ENCODE peak calls at places on chromosomes 2 and 18, in six cellular contexts. P, O, W, J, Q and Z are unnamed samples.

GRCh38 chr2:33673937-33674336 is 74.8 kb upstream of the FAM98A start:
- DNase-seq in P (no peak), O (no peak), W (no peak), J (no peak), Q (no peak), Z (no peak)

GRCh38 chr18:72922895-72923294 is 55.1 kb upstream of the NETO1 start:
- DNase-seq in P (no peak), O (no peak), W (no peak), J (no peak), Q (no peak), Z (no peak)

GRCh38 chr2:12169721-12170120 is 423.3 kb downstream of the LPIN1 start:
- DNase-seq in P (no peak), O (no peak), W (no peak), J (no peak), Q (peak; percentile 74), Z (peak; percentile 13)

GRCh38 chr2:96396095-96396494 is 60.5 kb downstream of the NCAPH start:
- DNase-seq in P (no peak), O (no peak), W (no peak), J (no peak), Q (no peak), Z (no peak)

GRCh38 chr2:216044883-216045499 is 31.6 kb upstream of the MREG start:
- DNase-seq in P (no peak), O (no peak), W (no peak), J (no peak), Q (no peak), Z (no peak)

GRCh38 chr18:63148449-63149199 is 170.9 kb downstream of the BCL2 start:
- DNase-seq in P (no peak), O (no peak), W (no peak), J (no peak), Q (peak; percentile 79), Z (no peak)

GRCh38 chr2:33496150-33496549 is 19.7 kb downstream of the RASGRP3 start:
- DNase-seq in P (no peak), O (no peak), W (no peak), J (no peak), Q (no peak), Z (no peak)

GRCh38 chr18:13374468-13375301 is 156.1 kb downstream of the LDLRAD4 start:
- DNase-seq in P (no peak), O (no peak), W (no peak), J (no peak), Q (peak; percentile 58), Z (no peak)

GRCh38 chr18:27017901-27018500 is 152.5 kb upstream of the AQP4 start:
- DNase-seq in P (no peak), O (no peak), W (peak; percentile 19), J (no peak), Q (no peak), Z (no peak)

GRCh38 chr2:43099797-43100196 is 126.6 kb downstream of the ZFP36L2 start:
- DNase-seq in P (no peak), O (no peak), W (no peak), J (no peak), Q (no peak), Z (no peak)

GRCh38 chr2:44562737-44563136 is 201.0 kb downstream of the CAMKMT start:
- DNase-seq in P (no peak), O (no peak), W (no peak), J (no peak), Q (no peak), Z (no peak)
- H3K4me1 ChIP-seq in P (peaks cover 4% of the 10 kb centered on the region), O (no peaks in the 10 kb centered on the region), W (peaks cover 21% of the 10 kb centered on the region), J (no peaks in the 10 kb centered on the region), Q (no peaks in the 10 kb centered on the region), Z (no peaks in the 10 kb centered on the region)

GRCh38 chr18:67483952-67484351 is 32.6 kb downstream of the DSEL start:
- DNase-seq in P (no peak), O (no peak), W (no peak), J (no peak), Q (no peak), Z (no peak)

GRCh38 chr18:67483237-67483636 is 33.3 kb downstream of the DSEL start:
- DNase-seq in P (no peak), O (no peak), W (no peak), J (no peak), Q (no peak), Z (no peak)

GRCh38 chr18:67485655-67486054 is 30.9 kb downstream of the DSEL start:
- DNase-seq in P (no peak), O (no peak), W (no peak), J (no peak), Q (no peak), Z (no peak)

GRCh38 chr18:67484458-67484857 is 32.1 kb downstream of the DSEL start:
- DNase-seq in P (no peak), O (no peak), W (peak; percentile 1), J (no peak), Q (no peak), Z (no peak)

GRCh38 chr18:67486534-67486933 is 30.0 kb downstream of the DSEL start:
- DNase-seq in P (no peak), O (no peak), W (no peak), J (no peak), Q (no peak), Z (no peak)
- TF ChIP-seq POLR2AphosphoS5 in P (no peak), O (no peak), W (no peak), J (no peak), Q (no peak), Z (no peak)

DNA sequence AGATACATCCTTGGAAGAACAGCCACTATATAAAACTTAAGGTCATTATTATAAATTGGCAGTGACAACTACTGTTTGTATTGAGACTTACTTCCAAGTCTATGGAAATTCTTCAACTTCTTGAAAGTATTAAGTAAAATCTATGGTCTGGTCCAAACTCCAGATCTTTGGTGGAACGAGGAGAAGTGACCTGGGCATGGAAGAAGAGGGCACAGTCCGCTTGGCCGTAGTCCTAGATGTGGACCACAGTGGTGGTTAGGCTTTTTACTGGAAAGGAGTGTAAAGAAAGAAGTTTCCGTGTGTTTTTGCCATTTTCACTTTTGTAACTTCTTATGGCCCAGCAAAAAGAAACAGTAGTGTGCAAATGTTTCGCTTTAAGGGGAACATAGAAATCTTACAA is 9.8 kb downstream of the RAB12 start:
- DNase-seq in P (no peak), O (no peak), W (no peak), J (no peak), Q (no peak), Z (no peak)
- H3K4me1 ChIP-seq in P (peaks cover 72% of the 10 kb centered on the region), O (peaks cover 12% of the 10 kb centered on the region), W (peaks cover 30% of the 10 kb centered on the region), J (peaks cover 6% of the 10 kb centered on the region), Q (no peaks in the 10 kb centered on the region), Z (peaks cover 49% of the 10 kb centered on the region)

GRCh38 chr2:36371070-36371962 is 15.7 kb downstream of the CRIM1 start:
- DNase-seq in P (no peak), O (no peak), W (peak; percentile 83), J (no peak), Q (no peak), Z (peak; percentile 33)
- TF ChIP-seq POLR2AphosphoS5 in P (no peak), O (no peak), W (no peak), J (no peak), Q (no peak), Z (no peak)

DNA sequence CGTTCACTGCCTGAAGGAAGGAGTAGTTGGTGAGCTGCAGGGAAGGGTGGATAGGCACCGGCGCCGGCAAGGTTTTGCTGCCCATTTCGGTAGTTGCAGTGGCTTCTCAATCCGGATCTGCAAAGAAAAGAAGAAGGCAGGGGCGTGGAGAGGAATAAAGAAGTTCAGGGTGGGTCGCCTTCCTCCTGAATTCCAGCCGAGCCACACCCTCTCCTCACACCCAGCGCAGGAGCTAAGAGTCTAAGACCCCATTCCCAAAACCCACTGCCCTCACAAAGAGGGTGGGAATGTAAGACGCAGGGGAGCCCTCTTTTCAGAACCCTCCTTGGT is 4.7 kb downstream of the OSR1 start:
- DNase-seq in P (no peak), O (no peak), W (no peak), J (no peak), Q (no peak), Z (no peak)
- H3K4me1 ChIP-seq in P (peaks cover 47% of the 10 kb centered on the region), O (no peaks in the 10 kb centered on the region), W (peaks cover 14% of the 10 kb centered on the region), J (no peaks in the 10 kb centered on the region), Q (no peaks in the 10 kb centered on the region), Z (peaks cover 17% of the 10 kb centered on the region)

GRCh38 chr2:125855204-125855603 is 800.8 kb upstream of the GYPC start:
- DNase-seq in P (no peak), O (no peak), W (no peak), J (no peak), Q (no peak), Z (no peak)
- TF ChIP-seq POLR2AphosphoS5 in P (no peak), O (no peak), W (no peak), J (no peak), Q (no peak), Z (no peak)

GRCh38 chr18:59381949-59382348 is 22.9 kb upstream of the LMAN1 start:
- DNase-seq in P (no peak), O (no peak), W (no peak), J (no peak), Q (no peak), Z (no peak)
- H3K4me1 ChIP-seq in P (no peaks in the 10 kb centered on the region), O (no peaks in the 10 kb centered on the region), W (no peaks in the 10 kb centered on the region), J (no peaks in the 10 kb centered on the region), Q (no peaks in the 10 kb centered on the region), Z (no peaks in the 10 kb centered on the region)

GRCh38 chr2:49251251-49251650 is 96.9 kb upstream of the FSHR start:
- DNase-seq in P (no peak), O (no peak), W (no peak), J (no peak), Q (no peak), Z (no peak)
- TF ChIP-seq POLR2AphosphoS5 in P (no peak), O (no peak), W (no peak), J (no peak), Q (no peak), Z (no peak)

GRCh38 chr2:85796549-85797262 is 42.9 kb downstream of the ATOH8 start:
- DNase-seq in P (no peak), O (no peak), W (no peak), J (no peak), Q (peak; percentile 67), Z (peak; percentile 6)
- H3K4me1 ChIP-seq in P (peaks cover 60% of the 10 kb centered on the region), O (no peaks in the 10 kb centered on the region), W (peaks cover 61% of the 10 kb centered on the region), J (no peaks in the 10 kb centered on the region), Q (no peaks in the 10 kb centered on the region), Z (peaks cover 31% of the 10 kb centered on the region)

GRCh38 chr2:23055251-23055650 is 329.7 kb upstream of the KLHL29 start:
- DNase-seq in P (no peak), O (no peak), W (no peak), J (no peak), Q (no peak), Z (no peak)

GRCh38 chr2:23053580-23053979 is 331.4 kb upstream of the KLHL29 start:
- DNase-seq in P (no peak), O (no peak), W (no peak), J (no peak), Q (no peak), Z (no peak)

DNA sequence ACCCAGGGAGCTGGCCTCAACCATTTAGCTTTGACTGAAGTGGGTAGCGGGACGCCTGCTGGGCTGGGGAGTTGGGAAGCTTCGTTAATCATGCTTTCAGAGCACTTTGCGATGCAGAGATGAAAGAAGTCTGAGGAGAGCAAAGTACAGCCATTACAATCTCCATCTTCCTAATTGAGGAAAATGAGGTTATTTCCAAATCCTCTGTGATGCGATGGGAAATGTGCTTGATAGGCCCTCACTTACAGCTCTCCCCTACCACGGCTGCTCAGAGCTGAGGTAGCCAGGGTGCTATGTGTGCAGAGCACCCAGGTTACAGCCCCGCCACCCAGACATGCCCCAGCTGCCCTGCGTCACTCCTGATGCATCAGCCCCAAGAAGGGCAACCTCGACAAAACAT is 326.5 kb upstream of the KLHL29 start:
- DNase-seq in P (no peak), O (no peak), W (no peak), J (no peak), Q (no peak), Z (no peak)
- TF ChIP-seq POLR2AphosphoS5 in P (no peak), O (no peak), W (no peak), J (no peak), Q (no peak), Z (no peak)